ENCODE peak calls at places on chromosomes 2 and 18, in seven cellular contexts. One of them, this sample, is unnamed.

GRCh38 chr18:681985-682384 is 24.5 kb downstream of the TYMS start:
- DNase-seq in stimulated activated CD8-positive, alpha-beta memory T cell treated with anti-CD3 and anti-CD28 coated beads, Interleukin-4, amount 100 ng/mL, for 48 hours: peak
- DNase-seq in T-helper 9 cell: no peak
- DNase-seq in retina: no peak
- DNase-seq in neural crest cell: no peak
- DNase-seq in immature natural killer cell: peak
- DNase-seq in COR-L47: no peak
- DNase-seq in this sample: no peak

GRCh38 chr2:48548871-48549270 is 18.9 kb downstream of the STON1 start:
- DNase-seq in COR-L47: no peak
- DNase-seq in retina: no peak
- DNase-seq in neural crest cell: no peak
- DNase-seq in T-helper 9 cell: no peak
- DNase-seq in immature natural killer cell: no peak
- DNase-seq in stimulated activated CD8-positive, alpha-beta memory T cell treated with anti-CD3 and anti-CD28 coated beads, Interleukin-4, amount 100 ng/mL, for 48 hours: no peak
- DNase-seq in this sample: no peak

GRCh38 chr18:79775441-79776221 is 22.1 kb upstream of the KCNG2 start:
- DNase-seq in COR-L47: no peak
- DNase-seq in stimulated activated CD8-positive, alpha-beta memory T cell treated with anti-CD3 and anti-CD28 coated beads, Interleukin-4, amount 100 ng/mL, for 48 hours: no peak
- DNase-seq in neural crest cell: no peak
- DNase-seq in retina: no peak
- DNase-seq in immature natural killer cell: no peak
- DNase-seq in T-helper 9 cell: no peak
- DNase-seq in this sample: no peak

GRCh38 chr2:4891394-4891793 is 800.8 kb upstream of the SOX11 start:
- DNase-seq in immature natural killer cell: no peak
- DNase-seq in stimulated activated CD8-positive, alpha-beta memory T cell treated with anti-CD3 and anti-CD28 coated beads, Interleukin-4, amount 100 ng/mL, for 48 hours: no peak
- DNase-seq in retina: no peak
- DNase-seq in COR-L47: no peak
- DNase-seq in neural crest cell: no peak
- DNase-seq in T-helper 9 cell: no peak
- DNase-seq in this sample: no peak

GRCh38 chr2:149313512-149313972 is 16.8 kb upstream of the LYPD6 start:
- DNase-seq in T-helper 9 cell: no peak
- DNase-seq in retina: peak
- DNase-seq in neural crest cell: peak
- DNase-seq in COR-L47: peak
- DNase-seq in stimulated activated CD8-positive, alpha-beta memory T cell treated with anti-CD3 and anti-CD28 coated beads, Interleukin-4, amount 100 ng/mL, for 48 hours: no peak
- DNase-seq in immature natural killer cell: no peak
- DNase-seq in this sample: no peak

GRCh38 chr2:222451270-222451674 is 26.9 kb downstream of the SGPP2 start:
- DNase-seq in COR-L47: no peak
- DNase-seq in neural crest cell: no peak
- DNase-seq in stimulated activated CD8-positive, alpha-beta memory T cell treated with anti-CD3 and anti-CD28 coated beads, Interleukin-4, amount 100 ng/mL, for 48 hours: no peak
- DNase-seq in retina: no peak
- DNase-seq in immature natural killer cell: no peak
- DNase-seq in T-helper 9 cell: no peak
- DNase-seq in this sample: no peak

GRCh38 chr2:120418174-120418787 is 72.3 kb downstream of the INHBB start:
- DNase-seq in COR-L47: no peak
- DNase-seq in immature natural killer cell: no peak
- DNase-seq in T-helper 9 cell: no peak
- DNase-seq in neural crest cell: no peak
- DNase-seq in retina: no peak
- DNase-seq in stimulated activated CD8-positive, alpha-beta memory T cell treated with anti-CD3 and anti-CD28 coated beads, Interleukin-4, amount 100 ng/mL, for 48 hours: peak
- DNase-seq in this sample: no peak

GRCh38 chr2:120403676-120404075 is 57.7 kb downstream of the INHBB start:
- DNase-seq in retina: no peak
- DNase-seq in COR-L47: no peak
- DNase-seq in neural crest cell: no peak
- DNase-seq in T-helper 9 cell: no peak
- DNase-seq in immature natural killer cell: no peak
- DNase-seq in stimulated activated CD8-positive, alpha-beta memory T cell treated with anti-CD3 and anti-CD28 coated beads, Interleukin-4, amount 100 ng/mL, for 48 hours: no peak
- DNase-seq in this sample: no peak

GRCh38 chr2:170770008-170770303 is 222 bp upstream of the ERICH2 start:
- DNase-seq in neural crest cell: no peak
- DNase-seq in COR-L47: peak
- DNase-seq in T-helper 9 cell: no peak
- DNase-seq in retina: no peak
- DNase-seq in stimulated activated CD8-positive, alpha-beta memory T cell treated with anti-CD3 and anti-CD28 coated beads, Interleukin-4, amount 100 ng/mL, for 48 hours: no peak
- DNase-seq in immature natural killer cell: no peak
- DNase-seq in this sample: no peak

GRCh38 chr18:3540805-3541548 is 91.0 kb downstream of the TGIF1 start:
- DNase-seq in retina: no peak
- DNase-seq in stimulated activated CD8-positive, alpha-beta memory T cell treated with anti-CD3 and anti-CD28 coated beads, Interleukin-4, amount 100 ng/mL, for 48 hours: no peak
- DNase-seq in immature natural killer cell: no peak
- DNase-seq in neural crest cell: no peak
- DNase-seq in COR-L47: no peak
- DNase-seq in T-helper 9 cell: no peak
- DNase-seq in this sample: no peak

GRCh38 chr2:53040536-53041229 is 726.9 kb upstream of the CHAC2 start:
- DNase-seq in stimulated activated CD8-positive, alpha-beta memory T cell treated with anti-CD3 and anti-CD28 coated beads, Interleukin-4, amount 100 ng/mL, for 48 hours: no peak
- DNase-seq in neural crest cell: no peak
- DNase-seq in T-helper 9 cell: no peak
- DNase-seq in COR-L47: no peak
- DNase-seq in immature natural killer cell: no peak
- DNase-seq in retina: no peak
- DNase-seq in this sample: no peak

GRCh38 chr2:8646731-8647461 is 35.0 kb upstream of the ID2 start:
- DNase-seq in neural crest cell: no peak
- DNase-seq in immature natural killer cell: no peak
- DNase-seq in T-helper 9 cell: no peak
- DNase-seq in retina: no peak
- DNase-seq in stimulated activated CD8-positive, alpha-beta memory T cell treated with anti-CD3 and anti-CD28 coated beads, Interleukin-4, amount 100 ng/mL, for 48 hours: no peak
- DNase-seq in COR-L47: no peak
- DNase-seq in this sample: no peak

GRCh38 chr18:211582-211981 is 53.2 kb downstream of the USP14 start:
- DNase-seq in T-helper 9 cell: no peak
- DNase-seq in stimulated activated CD8-positive, alpha-beta memory T cell treated with anti-CD3 and anti-CD28 coated beads, Interleukin-4, amount 100 ng/mL, for 48 hours: no peak
- DNase-seq in COR-L47: no peak
- DNase-seq in retina: no peak
- DNase-seq in neural crest cell: no peak
- DNase-seq in immature natural killer cell: no peak
- DNase-seq in this sample: no peak

GRCh38 chr2:219445220-219445631 is 10.6 kb downstream of the SPEG start:
- DNase-seq in stimulated activated CD8-positive, alpha-beta memory T cell treated with anti-CD3 and anti-CD28 coated beads, Interleukin-4, amount 100 ng/mL, for 48 hours: no peak
- DNase-seq in COR-L47: no peak
- DNase-seq in T-helper 9 cell: no peak
- DNase-seq in retina: no peak
- DNase-seq in neural crest cell: no peak
- DNase-seq in immature natural killer cell: no peak
- DNase-seq in this sample: no peak

This sample was measured in tibial nerve.